ENCODE peak calls at places on chromosomes 11 and 22, in eight cellular contexts. D, W, A, E, C, F, I and P are unnamed samples.

GRCh38 chr22:27755521-27756211 is 45.9 kb downstream of the MN1 start:
- DNase-seq in W (no peak), E (no peak), C (no peak), A (no peak), D (no peak), I (no peak), F (no peak), P (no peak)

GRCh38 chr11:112364962-112365481 is 104.4 kb upstream of the PLET1 start:
- DNase-seq in A (no peak), I (peak; percentile 96), C (peak; percentile 49), W (peak; percentile 90), F (no peak), E (peak; percentile 75), D (peak; percentile 48), P (no peak)

GRCh38 chr11:31926816-31927528 is 115.8 kb upstream of the PAX6 start:
- DNase-seq in I (no peak), D (no peak), A (no peak), C (no peak), E (no peak), F (no peak), W (no peak), P (no peak)

GRCh38 chr22:21972806-21973205 is 9.8 kb downstream of the TOP3B start:
- DNase-seq in D (no peak), F (no peak), A (no peak), I (no peak), E (no peak), C (no peak), W (no peak), P (no peak)

GRCh38 chr11:111870887-111871692 is at the start of gene ALG9:
- DNase-seq in D (peak; percentile 96), E (peak; percentile 84), F (peak; percentile 87), W (peak; percentile 88), I (peak; percentile 83), C (peak; percentile 95), A (peak; percentile 91), P (peak; percentile 87)

GRCh38 chr11:61429346-61429690 is 457 bp downstream of the CPSF7 start:
- DNase-seq in W (peak; percentile 57), C (peak; percentile 95), A (peak; percentile 71), F (peak; percentile 63), I (peak; percentile 51), D (peak; percentile 90), E (peak; percentile 88), P (peak; percentile 73)

GRCh38 chr11:68584097-68584496 is 100.2 kb upstream of the GAL start:
- DNase-seq in E (peak; percentile 52), A (peak; percentile 57), W (peak; percentile 46), F (peak; percentile 31), I (peak; percentile 54), D (no peak), C (peak; percentile 55), P (peak; percentile 43)

GRCh38 chr22:17281026-17281809 is 62.0 kb upstream of the ADA2 start:
- DNase-seq in C (no peak), I (no peak), E (no peak), A (no peak), D (no peak), W (peak; percentile 20), F (no peak), P (no peak)

GRCh38 chr11:88284306-88285057 is 53.1 kb downstream of the CTSC start:
- DNase-seq in E (no peak), A (no peak), D (no peak), F (no peak), C (no peak), W (peak; percentile 64), I (no peak), P (no peak)

GRCh38 chr11:2791521-2792375 is 92.0 kb upstream of the KCNQ1OT1 start:
- DNase-seq in A (peak; percentile 40), E (no peak), I (no peak), W (no peak), F (peak; percentile 21), C (no peak), D (peak; percentile 82), P (no peak)

GRCh38 chr22:44871782-44872181 is 119.4 kb downstream of the ARHGAP8 start:
- DNase-seq in C (no peak), A (no peak), D (no peak), F (no peak), I (no peak), W (no peak), E (no peak), P (no peak)

GRCh38 chr22:48742556-48743343 is 1084.9 kb downstream of the BRD1 start:
- DNase-seq in F (no peak), A (no peak), C (no peak), D (peak; percentile 74), I (no peak), E (peak; percentile 2), W (no peak), P (no peak)

GRCh38 chr11:123231263-123231662 is 36.2 kb upstream of the CLMP start:
- DNase-seq in W (peak; percentile 60), I (no peak), C (no peak), A (no peak), D (no peak), E (peak; percentile 69), F (no peak), P (no peak)

GRCh38 chr11:114026355-114026754 is 33.2 kb upstream of the ZBTB16 start:
- DNase-seq in D (no peak), A (peak; percentile 49), F (no peak), W (peak; percentile 40), I (peak; percentile 21), E (peak; percentile 31), C (no peak), P (no peak)
- TF ChIP-seq CTCF in D (no peak), A (no peak), F (peak; percentile 24), W (peak; percentile 41), I (peak; percentile 32), E (peak; percentile 15), C (peak; percentile 10), P (no peak)

DNA sequence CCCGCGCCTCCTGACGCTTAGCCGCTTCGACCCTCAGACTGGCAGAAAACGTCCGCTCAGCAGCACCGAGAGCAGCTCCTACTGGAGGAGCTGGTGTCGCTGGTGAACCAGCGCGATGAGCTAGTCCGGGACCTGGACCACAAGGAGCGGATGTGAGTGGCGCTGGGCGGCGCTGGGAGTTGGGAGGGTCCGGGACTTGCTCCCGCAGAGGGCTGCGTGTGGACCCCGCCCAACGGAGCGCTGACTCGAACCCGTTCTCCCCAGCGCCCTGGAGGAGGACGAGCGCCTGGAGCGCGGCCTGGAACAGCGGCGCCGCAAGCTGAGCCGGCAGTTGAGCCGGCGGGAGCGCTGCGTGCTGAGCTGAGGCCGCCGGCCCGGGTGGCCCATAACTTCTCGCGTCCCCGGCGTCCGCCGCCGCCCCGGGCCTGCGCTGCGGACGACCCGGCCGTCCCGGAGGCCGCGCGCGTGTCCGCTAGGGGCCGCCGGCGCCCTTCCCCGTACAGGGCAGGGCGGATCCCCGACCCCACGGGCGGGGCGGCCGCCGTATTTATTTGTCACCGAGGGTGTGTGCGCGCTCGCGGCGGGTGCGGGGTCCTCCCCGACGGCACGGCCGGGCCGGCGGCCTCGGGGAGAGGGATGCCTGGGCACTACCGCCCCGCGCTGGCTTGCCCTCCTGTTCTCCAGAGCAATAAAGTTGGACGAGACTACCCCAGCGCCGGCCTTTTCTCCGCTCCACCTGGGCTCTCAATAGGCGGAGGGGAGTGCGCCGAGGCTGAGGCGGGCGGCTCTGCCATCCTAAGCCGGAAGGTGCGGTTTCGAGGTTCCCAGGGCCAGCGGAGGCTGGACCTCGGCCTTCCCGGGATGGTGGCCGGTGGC is 3.4 kb downstream of the KCNK7 start:
- DNase-seq in I (no peak), W (no peak), D (no peak), A (no peak), E (peak; percentile 70), C (no peak), F (peak; percentile 54), P (no peak)
- TF ChIP-seq CTCF in I (no peak), W (no peak), D (no peak), A (no peak), E (peak; percentile 26), C (no peak), F (peak; percentile 49), P (no peak)

GRCh38 chr11:10401275-10401674 is 53.8 kb upstream of the AMPD3 start:
- DNase-seq in W (no peak), D (peak; percentile 70), C (peak; percentile 16), E (no peak), A (no peak), F (no peak), I (no peak), P (no peak)
- TF ChIP-seq CTCF in W (no peak), D (no peak), C (no peak), E (no peak), A (no peak), F (no peak), I (no peak), P (no peak)

DNA sequence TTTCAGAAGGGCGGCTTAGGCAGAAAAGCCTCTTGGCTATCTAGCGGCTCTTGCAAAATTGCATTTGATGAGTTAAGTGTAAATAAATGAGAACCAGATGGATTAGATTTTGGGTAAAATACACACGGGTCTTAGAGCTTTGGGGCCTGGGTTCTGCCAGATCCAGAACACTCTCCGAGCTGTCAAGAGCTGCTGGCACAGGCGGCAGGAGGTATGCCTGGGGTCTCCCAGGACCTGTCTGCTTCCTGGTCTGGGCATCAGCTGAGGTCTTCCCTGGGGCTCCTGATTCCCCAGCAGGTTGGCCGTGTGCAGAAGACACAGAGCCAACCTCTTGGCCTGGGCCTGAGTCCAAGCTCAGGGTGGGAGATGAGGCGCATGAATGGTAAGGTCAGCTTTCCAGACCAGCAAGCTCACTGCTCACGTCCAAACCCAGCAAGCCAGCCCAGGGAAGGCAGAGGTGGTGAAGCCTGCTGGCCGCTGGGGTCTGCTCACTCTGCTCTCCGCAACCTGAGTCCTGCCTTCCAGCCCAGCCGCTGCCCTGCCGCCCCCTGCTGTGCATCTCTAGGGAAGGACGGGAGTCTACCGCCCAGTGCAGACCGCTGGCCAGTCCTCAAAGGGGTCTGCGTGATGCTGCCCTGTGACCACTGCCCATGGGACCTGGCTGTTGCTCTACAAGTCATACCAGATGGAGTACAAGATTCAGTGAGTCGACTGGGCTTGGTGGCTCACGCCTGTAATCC is 44.9 kb downstream of the SCUBE1 start:
- DNase-seq in D (no peak), A (no peak), F (no peak), C (peak; percentile 78), I (no peak), W (no peak), E (peak; percentile 45), P (no peak)
- TF ChIP-seq CTCF in D (no peak), A (no peak), F (no peak), C (no peak), I (no peak), W (no peak), E (no peak), P (no peak)

DNA sequence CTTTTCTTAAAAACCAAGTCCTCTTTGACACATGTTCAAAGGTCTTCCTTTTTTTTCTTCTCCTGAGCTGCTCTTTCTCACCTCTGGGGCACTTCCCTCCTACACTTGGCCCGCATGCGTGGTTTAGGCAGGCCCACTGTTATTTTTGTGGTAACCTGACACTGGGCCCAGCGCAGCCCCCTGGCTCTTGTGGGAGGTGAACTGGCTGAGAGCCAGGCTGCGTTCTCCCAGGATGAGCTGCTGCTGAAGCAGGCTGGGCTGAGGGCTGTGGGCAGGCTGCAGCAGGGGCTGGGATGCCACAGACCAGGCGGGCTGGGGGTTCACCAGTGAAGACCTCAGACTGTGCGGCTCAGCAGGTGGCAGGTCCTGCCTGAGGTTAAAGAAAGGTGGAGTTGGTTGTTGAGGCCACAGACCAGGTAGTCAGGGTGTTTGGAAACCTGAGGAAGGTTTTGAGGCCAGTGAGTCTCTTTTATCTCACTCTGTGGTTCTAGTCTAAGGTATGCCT is 72.4 kb downstream of the TEAD1 start:
- DNase-seq in I (peak; percentile 14), E (peak; percentile 79), C (peak; percentile 72), D (no peak), A (no peak), W (peak; percentile 83), F (peak; percentile 71), P (no peak)
- TF ChIP-seq CTCF in I (no peak), E (no peak), C (peak; percentile 20), D (no peak), A (no peak), W (peak; percentile 22), F (peak; percentile 30), P (no peak)

GRCh38 chr22:32951081-32951806 is 106.9 kb downstream of the SYN3 start:
- DNase-seq in E (no peak), I (no peak), F (no peak), A (no peak), C (peak; percentile 36), W (no peak), D (no peak), P (no peak)
- TF ChIP-seq CTCF in E (peak; percentile 35), I (no peak), F (no peak), A (no peak), C (no peak), W (no peak), D (no peak), P (no peak)